ENCODE peak calls at places on chromosomes 7 and 10, in five cellular contexts. One of them, this sample, is unnamed.

GRCh38 chr7:41955475-41956243 is 252.8 kb upstream of the INHBA start:
- DNase-seq in activated T-cell treated with anti-CD3 and anti-CD28 coated beads for 1 hour: no peak
- DNase-seq in WTC11: peak; percentile 64
- DNase-seq in Karpas-422: no peak
- DNase-seq in stimulated activated CD8-positive, alpha-beta memory T cell treated with anti-CD3 and anti-CD28 coated beads, Interleukin-15, amount 100 ng/mL, for 24 hours: no peak
- DNase-seq in this sample: peak; percentile 81

GRCh38 chr7:12727455-12728191 is 40.2 kb downstream of the ARL4A start:
- DNase-seq in activated T-cell treated with anti-CD3 and anti-CD28 coated beads for 1 hour: no peak
- DNase-seq in WTC11: no peak
- DNase-seq in Karpas-422: no peak
- DNase-seq in stimulated activated CD8-positive, alpha-beta memory T cell treated with anti-CD3 and anti-CD28 coated beads, Interleukin-15, amount 100 ng/mL, for 24 hours: no peak
- DNase-seq in this sample: no peak

GRCh38 chr7:7114575-7115291 is 67.6 kb upstream of the C1GALT1 start:
- DNase-seq in activated T-cell treated with anti-CD3 and anti-CD28 coated beads for 1 hour: no peak
- DNase-seq in WTC11: no peak
- DNase-seq in Karpas-422: no peak
- DNase-seq in stimulated activated CD8-positive, alpha-beta memory T cell treated with anti-CD3 and anti-CD28 coated beads, Interleukin-15, amount 100 ng/mL, for 24 hours: no peak
- DNase-seq in this sample: no peak

GRCh38 chr7:90552521-90552920 is 43.6 kb upstream of the CDK14 start:
- DNase-seq in activated T-cell treated with anti-CD3 and anti-CD28 coated beads for 1 hour: no peak
- DNase-seq in WTC11: no peak
- DNase-seq in Karpas-422: peak; percentile 71
- DNase-seq in stimulated activated CD8-positive, alpha-beta memory T cell treated with anti-CD3 and anti-CD28 coated beads, Interleukin-15, amount 100 ng/mL, for 24 hours: no peak
- DNase-seq in this sample: no peak

GRCh38 chr7:110442386-110442837 is 648.5 kb upstream of the LRRN3 start:
- DNase-seq in activated T-cell treated with anti-CD3 and anti-CD28 coated beads for 1 hour: no peak
- DNase-seq in WTC11: peak; percentile 75
- DNase-seq in Karpas-422: peak; percentile 59
- DNase-seq in stimulated activated CD8-positive, alpha-beta memory T cell treated with anti-CD3 and anti-CD28 coated beads, Interleukin-15, amount 100 ng/mL, for 24 hours: no peak
- DNase-seq in this sample: peak; percentile 77

GRCh38 chr10:72088879-72089585 is 681 bp upstream of the SPOCK2 start:
- DNase-seq in activated T-cell treated with anti-CD3 and anti-CD28 coated beads for 1 hour: peak; percentile 45
- DNase-seq in WTC11: peak; percentile 39
- DNase-seq in Karpas-422: no peak
- DNase-seq in stimulated activated CD8-positive, alpha-beta memory T cell treated with anti-CD3 and anti-CD28 coated beads, Interleukin-15, amount 100 ng/mL, for 24 hours: no peak
- DNase-seq in this sample: no peak

GRCh38 chr10:97089209-97089865 is 96.4 kb downstream of the SLIT1 start:
- DNase-seq in activated T-cell treated with anti-CD3 and anti-CD28 coated beads for 1 hour: no peak
- DNase-seq in WTC11: no peak
- DNase-seq in Karpas-422: no peak
- DNase-seq in stimulated activated CD8-positive, alpha-beta memory T cell treated with anti-CD3 and anti-CD28 coated beads, Interleukin-15, amount 100 ng/mL, for 24 hours: no peak
- DNase-seq in this sample: no peak

GRCh38 chr7:92192326-92192725 is 13.4 kb upstream of the LRRD1 start:
- DNase-seq in activated T-cell treated with anti-CD3 and anti-CD28 coated beads for 1 hour: no peak
- DNase-seq in WTC11: no peak
- DNase-seq in Karpas-422: no peak
- DNase-seq in stimulated activated CD8-positive, alpha-beta memory T cell treated with anti-CD3 and anti-CD28 coated beads, Interleukin-15, amount 100 ng/mL, for 24 hours: no peak
- DNase-seq in this sample: no peak

GRCh38 chr10:60238408-60239100 is 151.1 kb downstream of the ANK3 start:
- DNase-seq in activated T-cell treated with anti-CD3 and anti-CD28 coated beads for 1 hour: no peak
- DNase-seq in WTC11: peak; percentile 36
- DNase-seq in Karpas-422: peak; percentile 89
- DNase-seq in stimulated activated CD8-positive, alpha-beta memory T cell treated with anti-CD3 and anti-CD28 coated beads, Interleukin-15, amount 100 ng/mL, for 24 hours: no peak
- DNase-seq in this sample: peak; percentile 35

GRCh38 chr10:112819231-112819630 is 130.8 kb upstream of the TCF7L2 start:
- DNase-seq in activated T-cell treated with anti-CD3 and anti-CD28 coated beads for 1 hour: no peak
- DNase-seq in WTC11: no peak
- DNase-seq in Karpas-422: no peak
- DNase-seq in stimulated activated CD8-positive, alpha-beta memory T cell treated with anti-CD3 and anti-CD28 coated beads, Interleukin-15, amount 100 ng/mL, for 24 hours: no peak
- DNase-seq in this sample: no peak

GRCh38 chr7:46229409-46229808 is 308.3 kb upstream of the IGFBP3 start:
- DNase-seq in activated T-cell treated with anti-CD3 and anti-CD28 coated beads for 1 hour: no peak
- DNase-seq in WTC11: no peak
- DNase-seq in Karpas-422: no peak
- DNase-seq in stimulated activated CD8-positive, alpha-beta memory T cell treated with anti-CD3 and anti-CD28 coated beads, Interleukin-15, amount 100 ng/mL, for 24 hours: no peak
- DNase-seq in this sample: no peak

GRCh38 chr7:148941598-148942280 is 57.6 kb upstream of the EZH2 start:
- DNase-seq in activated T-cell treated with anti-CD3 and anti-CD28 coated beads for 1 hour: peak; percentile 41
- DNase-seq in WTC11: peak; percentile 73
- DNase-seq in Karpas-422: peak; percentile 84
- DNase-seq in stimulated activated CD8-positive, alpha-beta memory T cell treated with anti-CD3 and anti-CD28 coated beads, Interleukin-15, amount 100 ng/mL, for 24 hours: no peak
- DNase-seq in this sample: peak; percentile 45

GRCh38 chr7:42930889-42931288 is 1.1 kb downstream of the PSMA2 start:
- DNase-seq in activated T-cell treated with anti-CD3 and anti-CD28 coated beads for 1 hour: no peak
- DNase-seq in WTC11: no peak
- DNase-seq in Karpas-422: peak; percentile 43
- DNase-seq in stimulated activated CD8-positive, alpha-beta memory T cell treated with anti-CD3 and anti-CD28 coated beads, Interleukin-15, amount 100 ng/mL, for 24 hours: no peak
- DNase-seq in this sample: no peak

GRCh38 chr10:12181065-12181775 is 14.5 kb downstream of the NUDT5 start:
- DNase-seq in activated T-cell treated with anti-CD3 and anti-CD28 coated beads for 1 hour: peak; percentile 46
- DNase-seq in WTC11: no peak
- DNase-seq in Karpas-422: no peak
- DNase-seq in stimulated activated CD8-positive, alpha-beta memory T cell treated with anti-CD3 and anti-CD28 coated beads, Interleukin-15, amount 100 ng/mL, for 24 hours: peak; percentile 21
- DNase-seq in this sample: no peak

GRCh38 chr10:118585234-118585633 is 10.2 kb downstream of the PRLHR start:
- DNase-seq in activated T-cell treated with anti-CD3 and anti-CD28 coated beads for 1 hour: no peak
- DNase-seq in WTC11: no peak
- DNase-seq in Karpas-422: no peak
- DNase-seq in stimulated activated CD8-positive, alpha-beta memory T cell treated with anti-CD3 and anti-CD28 coated beads, Interleukin-15, amount 100 ng/mL, for 24 hours: no peak
- DNase-seq in this sample: no peak

GRCh38 chr7:52017802-52018679 is 701.4 kb upstream of the COBL start:
- DNase-seq in activated T-cell treated with anti-CD3 and anti-CD28 coated beads for 1 hour: no peak
- DNase-seq in WTC11: peak; percentile 85
- DNase-seq in Karpas-422: peak; percentile 68
- DNase-seq in stimulated activated CD8-positive, alpha-beta memory T cell treated with anti-CD3 and anti-CD28 coated beads, Interleukin-15, amount 100 ng/mL, for 24 hours: no peak
- DNase-seq in this sample: peak; percentile 54

GRCh38 chr7:76282344-76283253 is 19.9 kb upstream of the HSPB1 start:
- DNase-seq in activated T-cell treated with anti-CD3 and anti-CD28 coated beads for 1 hour: no peak
- DNase-seq in WTC11: peak; percentile 71
- DNase-seq in Karpas-422: no peak
- DNase-seq in stimulated activated CD8-positive, alpha-beta memory T cell treated with anti-CD3 and anti-CD28 coated beads, Interleukin-15, amount 100 ng/mL, for 24 hours: no peak
- DNase-seq in this sample: peak; percentile 78

GRCh38 chr10:128627811-128628210 is 501.6 kb upstream of the MKI67 start:
- DNase-seq in activated T-cell treated with anti-CD3 and anti-CD28 coated beads for 1 hour: no peak
- DNase-seq in WTC11: no peak
- DNase-seq in Karpas-422: no peak
- DNase-seq in stimulated activated CD8-positive, alpha-beta memory T cell treated with anti-CD3 and anti-CD28 coated beads, Interleukin-15, amount 100 ng/mL, for 24 hours: no peak
- DNase-seq in this sample: no peak

GRCh38 chr10:42475168-42476098 is 162.9 kb downstream of the ZNF33B start:
- DNase-seq in activated T-cell treated with anti-CD3 and anti-CD28 coated beads for 1 hour: no peak
- DNase-seq in WTC11: peak; percentile 16
- DNase-seq in Karpas-422: no peak
- DNase-seq in stimulated activated CD8-positive, alpha-beta memory T cell treated with anti-CD3 and anti-CD28 coated beads, Interleukin-15, amount 100 ng/mL, for 24 hours: no peak
- DNase-seq in this sample: peak; percentile 3

GRCh38 chr10:89516149-89516832 is 19.1 kb downstream of the SLC16A12 start:
- DNase-seq in activated T-cell treated with anti-CD3 and anti-CD28 coated beads for 1 hour: no peak
- DNase-seq in WTC11: no peak
- DNase-seq in Karpas-422: no peak
- DNase-seq in stimulated activated CD8-positive, alpha-beta memory T cell treated with anti-CD3 and anti-CD28 coated beads, Interleukin-15, amount 100 ng/mL, for 24 hours: no peak
- DNase-seq in this sample: peak; percentile 62

This sample was measured in iPS-NIHi11.